ENCODE peak calls at places on chromosome 16, in four cellular contexts. J, K, I and S are unnamed samples.

GRCh38 chr16:70430667-70431536 is 8.0 kb downstream of the ST3GAL2 start:
- DNase-seq in J (no peak), K (peak), I (peak), S (no peak)

GRCh38 chr16:67555795-67556212 is 6.5 kb upstream of the CTCF start:
- DNase-seq in J (peak), K (no peak), I (no peak), S (no peak)

GRCh38 chr16:67104061-67104460 is 5.7 kb upstream of the PHAF1 start:
- DNase-seq in J (no peak), K (no peak), I (peak), S (peak)

GRCh38 chr16:30511509-30511908 is 14.9 kb downstream of the ZNF768 start:
- DNase-seq in J (no peak), K (no peak), I (no peak), S (no peak)

GRCh38 chr16:82631701-82632685 is 5.2 kb downstream of the CDH13 start:
- DNase-seq in J (no peak), K (no peak), I (peak), S (peak)

GRCh38 chr16:22789281-22789945 is 24.5 kb upstream of the HS3ST2 start:
- DNase-seq in J (peak), K (no peak), I (no peak), S (no peak)

GRCh38 chr16:4344659-4345438 is 6.3 kb downstream of the PAM16 start:
- DNase-seq in J (no peak), K (peak), I (no peak), S (no peak)

GRCh38 chr16:48607056-48607825 is 2.7 kb downstream of the N4BP1 start:
- DNase-seq in J (peak), K (no peak), I (no peak), S (peak)

GRCh38 chr16:75996491-75996890 is 270.2 kb upstream of the CPHXL start:
- DNase-seq in J (peak), K (no peak), I (no peak), S (no peak)

GRCh38 chr16:25097304-25097988 is 14.1 kb upstream of the LCMT1 start:
- DNase-seq in J (no peak), K (no peak), I (no peak), S (no peak)

GRCh38 chr16:1707193-1707790 is 1.3 kb downstream of the MAPK8IP3 start:
- DNase-seq in J (no peak), K (no peak), I (peak), S (peak)

GRCh38 chr16:19292186-19292585 is 6.7 kb downstream of the CLEC19A start:
- DNase-seq in J (no peak), K (no peak), I (no peak), S (peak)

GRCh38 chr16:84065536-84066132 is 23.0 kb upstream of the SLC38A8 start:
- DNase-seq in J (peak), K (peak), I (peak), S (peak)

GRCh38 chr16:67926181-67926742 is 5.4 kb downstream of the CTRL start:
- DNase-seq in J (peak), K (no peak), I (peak), S (no peak)

GRCh38 chr16:4426021-4426684 is 485 bp downstream of the DNAJA3 start:
- DNase-seq in J (no peak), K (peak), I (no peak), S (no peak)

GRCh38 chr16:21703156-21703555 is 39.4 kb downstream of the OTOA start:
- DNase-seq in J (no peak), K (no peak), I (no peak), S (no peak)

GRCh38 chr16:1054660-1055556 is 17.6 kb upstream of the SSTR5 start:
- DNase-seq in J (peak), K (peak), I (peak), S (peak)

GRCh38 chr16:86222541-86222940 is 287.8 kb upstream of the FOXF1 start:
- DNase-seq in J (no peak), K (no peak), I (no peak), S (peak)

GRCh38 chr16:89067677-89068076 is 26.0 kb upstream of the ACSF3 start:
- DNase-seq in J (no peak), K (no peak), I (no peak), S (no peak)

GRCh38 chr16:7330709-7331108 is 1.9 kb upstream of the RBFOX1 start:
- DNase-seq in J (no peak), K (no peak), I (no peak), S (no peak)

GRCh38 chr16:515963-516226 is 11.6 kb upstream of the CAPN15 start:
- DNase-seq in J (no peak), K (no peak), I (no peak), S (no peak)

GRCh38 chr16:64754279-64754678 is 367.6 kb downstream of the CDH11 start:
- DNase-seq in J (no peak), K (no peak), I (no peak), S (no peak)

GRCh38 chr16:47492428-47493357 is 31.6 kb downstream of the PHKB start:
- DNase-seq in J (no peak), K (peak), I (no peak), S (no peak)

GRCh38 chr16:59146140-59146539 is 412.0 kb upstream of the GOT2 start:
- DNase-seq in J (no peak), K (no peak), I (no peak), S (no peak)

GRCh38 chr16:83917152-83918120 is 18.5 kb downstream of the MLYCD start:
- DNase-seq in J (no peak), K (peak), I (no peak), S (no peak)

GRCh38 chr16:88702364-88703210 is 3.6 kb downstream of the RNF166 start:
- DNase-seq in J (no peak), K (no peak), I (no peak), S (no peak)

GRCh38 chr16:88882358-88883030 is 16.0 kb upstream of the PABPN1L start:
- DNase-seq in J (no peak), K (no peak), I (no peak), S (no peak)

GRCh38 chr16:2159052-2159838 is 3.7 kb downstream of the TRAF7 start:
- DNase-seq in J (no peak), K (no peak), I (no peak), S (peak)

GRCh38 chr16:85431431-85432124 is 181.5 kb upstream of the GSE1 start:
- DNase-seq in J (no peak), K (peak), I (no peak), S (no peak)

GRCh38 chr16:68187505-68187904 is 48.4 kb downstream of the ESRP2 start:
- DNase-seq in J (no peak), K (no peak), I (no peak), S (no peak)

GRCh38 chr16:57567691-57568090 is 25.2 kb downstream of the ADGRG5 start:
- DNase-seq in J (no peak), K (no peak), I (no peak), S (no peak)

GRCh38 chr16:50594332-50595260 is 46.4 kb downstream of the NKD1 start:
- DNase-seq in J (no peak), K (no peak), I (no peak), S (no peak)

GRCh38 chr16:78768723-78769122 is 669.3 kb downstream of the WWOX start:
- DNase-seq in J (no peak), K (no peak), I (no peak), S (peak)

GRCh38 chr16:14335297-14335696 is 264.2 kb downstream of the MRTFB start:
- DNase-seq in J (no peak), K (no peak), I (no peak), S (no peak)